ENCODE peak calls at places on chromosomes 11 and 22, in six cellular contexts. G is epithelial cell of esophagus, D is fibroblast of pulmonary artery, T is IMR-90, S is AG10803, K is psoas muscle. Z is an unnamed sample.
A peak's percentile ranks its signal among the peaks of the same experiment; 100 is the strongest.

GRCh38 chr11:130371004-130371590 is 56.4 kb upstream of the ZBTB44 start:
- DNase-seq in G (peak; percentile 11), D (no peak), T (no peak), S (no peak), K (no peak), Z (no peak)

GRCh38 chr22:26906464-26906863 is 249.1 kb downstream of the MIAT start:
- DNase-seq in G (no peak), D (no peak), T (no peak), S (no peak), K (no peak), Z (no peak)

GRCh38 chr22:27244328-27244727 is 557.2 kb downstream of the MN1 start:
- DNase-seq in G (no peak), D (no peak), T (no peak), S (no peak), K (no peak), Z (no peak)

GRCh38 chr22:32448980-32449379 is 15.3 kb downstream of the BPIFC start:
- DNase-seq in G (peak; percentile 89), D (no peak), T (no peak), S (no peak), K (no peak), Z (no peak)

GRCh38 chr11:129918361-129918760 is 23.0 kb upstream of the NFRKB start:
- DNase-seq in G (no peak), D (no peak), T (no peak), S (no peak), K (no peak), Z (no peak)

GRCh38 chr11:78606667-78607066 is 32.0 kb upstream of the NARS2 start:
- DNase-seq in G (peak; percentile 63), D (no peak), T (no peak), S (no peak), K (no peak), Z (no peak)

GRCh38 chr22:26330971-26331625 is 98.0 kb upstream of the ASPHD2 start:
- DNase-seq in G (peak; percentile 71), D (peak; percentile 50), T (peak; percentile 23), S (peak; percentile 31), K (no peak), Z (peak; percentile 19)

GRCh38 chr11:92693146-92693545 is 276.3 kb upstream of the MTNR1B start:
- DNase-seq in G (peak; percentile 61), D (no peak), T (peak; percentile 3), S (no peak), K (no peak), Z (no peak)

GRCh38 chr11:109604506-109604905 is 182.5 kb downstream of the C11orf87 start:
- DNase-seq in G (peak; percentile 70), D (peak; percentile 11), T (no peak), S (peak; percentile 20), K (no peak), Z (no peak)

GRCh38 chr11:2375964-2376551 is 1.1 kb upstream of the CD81 start:
- DNase-seq in G (no peak), D (no peak), T (no peak), S (no peak), K (no peak), Z (no peak)

GRCh38 chr11:2703487-2704141 is 3.8 kb upstream of the KCNQ1OT1 start:
- DNase-seq in G (no peak), D (peak; percentile 42), T (no peak), S (no peak), K (no peak), Z (no peak)

DNA sequence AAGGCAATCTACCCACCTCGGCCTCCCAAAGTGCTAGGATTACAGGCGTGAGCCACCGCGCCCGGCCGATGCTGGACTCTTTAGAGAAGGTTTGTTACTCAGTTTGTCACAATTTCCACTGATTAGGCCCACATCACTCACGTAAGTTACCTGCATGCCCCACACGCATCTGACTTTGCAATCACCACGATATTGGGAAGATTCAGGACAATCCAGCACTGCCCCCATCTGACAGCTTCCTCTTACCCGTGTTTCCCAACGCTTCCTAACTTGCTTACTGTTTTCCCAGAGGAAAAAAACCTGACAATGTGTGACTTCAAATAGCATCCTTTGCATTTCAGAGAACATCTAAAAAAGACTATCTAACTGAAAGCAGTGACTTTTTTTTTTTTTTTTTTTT is 21.8 kb upstream of the EIF3M start:
- DNase-seq in G (no peak), D (no peak), T (no peak), S (no peak), K (no peak), Z (no peak)
- TF ChIP-seq CTCF in G (no peak), D (no peak), T (no peak), S (no peak), K (no peak), Z (no peak)

DNA sequence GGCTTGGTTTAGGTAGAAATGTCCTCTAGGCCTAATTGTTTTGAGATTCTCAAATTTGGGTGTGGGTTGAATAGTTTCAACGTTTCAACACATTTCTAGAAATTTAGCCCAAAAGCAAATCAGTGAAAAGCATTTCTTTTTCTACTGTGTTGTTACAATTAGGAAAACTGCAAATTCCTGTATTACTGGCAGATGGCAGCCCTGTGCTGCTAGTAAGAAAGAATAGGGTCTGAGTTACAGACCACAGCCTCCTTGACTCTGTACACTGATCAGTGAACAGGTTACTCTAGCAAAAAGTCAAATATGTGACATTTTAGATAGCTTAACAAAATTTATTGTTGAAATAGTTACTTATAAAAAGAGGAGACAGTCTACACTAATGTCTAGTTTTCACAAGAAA is 703.0 kb downstream of the JRKL start:
- DNase-seq in G (no peak), D (no peak), T (no peak), S (no peak), K (no peak), Z (no peak)
- TF ChIP-seq CTCF in G (no peak), D (no peak), T (no peak), S (no peak), K (no peak), Z (no peak)

DNA sequence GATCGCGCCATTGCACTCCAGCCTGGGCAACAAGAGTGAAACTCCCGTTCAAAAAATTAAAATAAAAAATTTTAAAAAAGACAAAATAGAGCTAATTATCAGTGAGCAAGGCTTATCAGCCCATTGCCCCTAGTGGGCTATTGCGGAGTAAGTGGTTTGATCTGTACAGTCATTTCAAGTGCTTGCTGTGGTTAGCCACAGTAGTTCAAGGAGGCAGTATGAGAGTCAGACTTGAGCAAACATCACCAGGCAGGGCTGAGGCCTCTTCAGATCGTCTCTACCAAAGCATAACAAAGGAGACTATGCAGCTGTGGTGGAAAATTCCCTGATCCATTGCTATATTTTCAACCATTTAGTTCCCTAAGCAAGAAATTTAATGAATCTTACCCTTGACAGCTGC is 4.3 kb upstream of the SBF2 start:
- DNase-seq in G (peak; percentile 55), D (peak; percentile 57), T (peak; percentile 98), S (peak; percentile 85), K (no peak), Z (no peak)
- TF ChIP-seq CTCF in G (no peak), D (peak; percentile 6), T (peak; percentile 48), S (peak; percentile 35), K (no peak), Z (no peak)

GRCh38 chr11:42542336-42542735 is 769.5 kb upstream of the API5 start:
- DNase-seq in G (no peak), D (no peak), T (no peak), S (no peak), K (no peak), Z (no peak)
- TF ChIP-seq CTCF in G (no peak), D (no peak), T (no peak), S (no peak), K (no peak), Z (no peak)

GRCh38 chr11:70128435-70128906 is 50.4 kb downstream of the ANO1 start:
- DNase-seq in G (peak; percentile 22), D (no peak), T (no peak), S (peak; percentile 8), K (no peak), Z (peak; percentile 83)
- TF ChIP-seq CTCF in G (no peak), D (no peak), T (peak; percentile 9), S (no peak), K (no peak), Z (no peak)

GRCh38 chr11:133058501-133058900 is 473.8 kb downstream of the OPCML start:
- DNase-seq in G (no peak), D (no peak), T (no peak), S (no peak), K (no peak), Z (no peak)
- TF ChIP-seq CTCF in G (no peak), D (no peak), T (no peak), S (no peak), K (no peak), Z (no peak)

DNA sequence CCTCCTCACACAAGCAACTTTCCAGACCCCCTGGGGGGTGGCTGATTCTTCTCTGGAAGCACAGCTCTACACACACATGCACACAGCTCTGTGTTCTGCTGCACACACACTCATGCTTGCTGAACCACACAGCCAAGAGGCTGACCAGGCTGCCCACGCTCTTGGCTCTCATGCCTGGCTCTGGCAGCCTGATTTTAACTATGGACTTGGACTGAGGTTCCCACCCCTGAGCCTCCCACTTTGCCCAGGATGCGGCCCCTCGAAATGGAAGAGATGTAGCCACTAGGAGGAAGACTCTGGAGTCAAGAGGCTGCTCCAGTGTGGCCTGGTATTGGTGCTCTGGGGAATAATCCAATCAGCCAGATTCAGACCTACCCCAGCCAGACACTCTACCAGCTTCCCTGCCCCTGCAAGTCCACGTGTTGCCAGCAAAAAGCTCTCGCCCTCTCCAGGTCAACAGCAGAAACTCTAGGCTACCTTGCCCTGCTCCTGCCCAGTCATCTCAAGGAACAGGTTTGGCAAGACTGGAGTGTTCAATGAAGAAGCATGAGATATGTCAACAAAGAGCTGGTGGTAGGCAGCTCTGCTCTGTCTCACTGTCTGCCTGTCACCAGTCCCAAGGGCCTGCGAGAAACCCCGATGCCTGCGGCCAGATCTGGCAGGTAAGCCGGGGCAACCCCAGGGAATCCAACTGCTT is 8.8 kb upstream of the CASTOR1 start:
- DNase-seq in G (peak; percentile 95), D (no peak), T (no peak), S (no peak), K (no peak), Z (peak; percentile 83)
- TF ChIP-seq CTCF in G (peak; percentile 42), D (no peak), T (no peak), S (no peak), K (no peak), Z (peak; percentile 55)